ENCODE peak calls at places on chromosomes 4 and X, in six cellular contexts. One of them, this sample, is unnamed.

GRCh38 chrX:46407036-46407752 is 138.0 kb downstream of the ZNF674 start:
- DNase-seq in Caki2: no peak
- DNase-seq in pancreas: no peak
- DNase-seq in CD8-positive, alpha-beta memory T cell: no peak
- DNase-seq in left colon: no peak
- DNase-seq in stimulated activated CD4-positive, alpha-beta T cell treated with anti-CD3 and anti-CD28 coated beads, TNF-alpha, amount 100 ng/mL, for 24 hours: no peak
- DNase-seq in this sample: no peak

GRCh38 chr4:129246850-129247542 is 151.0 kb downstream of the C4orf33 start:
- DNase-seq in Caki2: no peak
- DNase-seq in pancreas: no peak
- DNase-seq in CD8-positive, alpha-beta memory T cell: no peak
- DNase-seq in left colon: no peak
- DNase-seq in stimulated activated CD4-positive, alpha-beta T cell treated with anti-CD3 and anti-CD28 coated beads, TNF-alpha, amount 100 ng/mL, for 24 hours: no peak
- DNase-seq in this sample: no peak

GRCh38 chr4:86957214-86957613 is 22.4 kb downstream of the AFF1 start:
- DNase-seq in Caki2: no peak
- DNase-seq in pancreas: no peak
- DNase-seq in CD8-positive, alpha-beta memory T cell: no peak
- DNase-seq in left colon: no peak
- DNase-seq in stimulated activated CD4-positive, alpha-beta T cell treated with anti-CD3 and anti-CD28 coated beads, TNF-alpha, amount 100 ng/mL, for 24 hours: no peak
- DNase-seq in this sample: no peak

GRCh38 chr4:168604496-168605373 is 107.9 kb downstream of the PALLD start:
- DNase-seq in Caki2: peak
- DNase-seq in pancreas: no peak
- DNase-seq in CD8-positive, alpha-beta memory T cell: no peak
- DNase-seq in left colon: no peak
- DNase-seq in stimulated activated CD4-positive, alpha-beta T cell treated with anti-CD3 and anti-CD28 coated beads, TNF-alpha, amount 100 ng/mL, for 24 hours: no peak
- DNase-seq in this sample: peak

GRCh38 chr4:14415146-14415545 is 587.1 kb upstream of the CPEB2 start:
- DNase-seq in Caki2: peak
- DNase-seq in pancreas: no peak
- DNase-seq in CD8-positive, alpha-beta memory T cell: no peak
- DNase-seq in left colon: no peak
- DNase-seq in stimulated activated CD4-positive, alpha-beta T cell treated with anti-CD3 and anti-CD28 coated beads, TNF-alpha, amount 100 ng/mL, for 24 hours: no peak
- DNase-seq in this sample: no peak

GRCh38 chrX:105975382-105975781 is 63.1 kb downstream of the SERPINA7 start:
- DNase-seq in Caki2: no peak
- DNase-seq in pancreas: no peak
- DNase-seq in CD8-positive, alpha-beta memory T cell: no peak
- DNase-seq in left colon: no peak
- DNase-seq in stimulated activated CD4-positive, alpha-beta T cell treated with anti-CD3 and anti-CD28 coated beads, TNF-alpha, amount 100 ng/mL, for 24 hours: no peak
- DNase-seq in this sample: peak

GRCh38 chr4:183330841-183331240 is 8.6 kb upstream of the CLDN24 start:
- DNase-seq in Caki2: no peak
- DNase-seq in pancreas: no peak
- DNase-seq in CD8-positive, alpha-beta memory T cell: no peak
- DNase-seq in left colon: no peak
- DNase-seq in stimulated activated CD4-positive, alpha-beta T cell treated with anti-CD3 and anti-CD28 coated beads, TNF-alpha, amount 100 ng/mL, for 24 hours: no peak
- DNase-seq in this sample: no peak

GRCh38 chr4:77777135-77777777 is 41.9 kb downstream of the CNOT6L start:
- DNase-seq in Caki2: no peak
- DNase-seq in pancreas: no peak
- DNase-seq in CD8-positive, alpha-beta memory T cell: no peak
- DNase-seq in left colon: no peak
- DNase-seq in stimulated activated CD4-positive, alpha-beta T cell treated with anti-CD3 and anti-CD28 coated beads, TNF-alpha, amount 100 ng/mL, for 24 hours: no peak
- DNase-seq in this sample: no peak

GRCh38 chrX:43586855-43587254 is 69.2 kb upstream of the MAOA start:
- DNase-seq in Caki2: no peak
- DNase-seq in pancreas: no peak
- DNase-seq in CD8-positive, alpha-beta memory T cell: no peak
- DNase-seq in left colon: no peak
- DNase-seq in stimulated activated CD4-positive, alpha-beta T cell treated with anti-CD3 and anti-CD28 coated beads, TNF-alpha, amount 100 ng/mL, for 24 hours: no peak
- DNase-seq in this sample: no peak

GRCh38 chrX:76109654-76110053 is 63.2 kb upstream of the PBDC1 start:
- DNase-seq in Caki2: no peak
- DNase-seq in pancreas: no peak
- DNase-seq in CD8-positive, alpha-beta memory T cell: no peak
- DNase-seq in left colon: no peak
- DNase-seq in stimulated activated CD4-positive, alpha-beta T cell treated with anti-CD3 and anti-CD28 coated beads, TNF-alpha, amount 100 ng/mL, for 24 hours: no peak
- DNase-seq in this sample: peak

GRCh38 chr4:113591982-113592381 is 169.6 kb downstream of the CAMK2D start:
- DNase-seq in Caki2: no peak
- DNase-seq in pancreas: no peak
- DNase-seq in CD8-positive, alpha-beta memory T cell: no peak
- DNase-seq in left colon: no peak
- DNase-seq in stimulated activated CD4-positive, alpha-beta T cell treated with anti-CD3 and anti-CD28 coated beads, TNF-alpha, amount 100 ng/mL, for 24 hours: no peak
- DNase-seq in this sample: no peak

GRCh38 chrX:136146614-136147319 is 566 bp upstream of the FHL1 start:
- DNase-seq in Caki2: peak
- DNase-seq in pancreas: peak
- DNase-seq in CD8-positive, alpha-beta memory T cell: peak
- DNase-seq in left colon: no peak
- DNase-seq in stimulated activated CD4-positive, alpha-beta T cell treated with anti-CD3 and anti-CD28 coated beads, TNF-alpha, amount 100 ng/mL, for 24 hours: no peak
- DNase-seq in this sample: no peak

GRCh38 chr4:142278171-142278570 is 567.9 kb downstream of the INPP4B start:
- DNase-seq in Caki2: no peak
- DNase-seq in pancreas: no peak
- DNase-seq in CD8-positive, alpha-beta memory T cell: no peak
- DNase-seq in left colon: no peak
- DNase-seq in stimulated activated CD4-positive, alpha-beta T cell treated with anti-CD3 and anti-CD28 coated beads, TNF-alpha, amount 100 ng/mL, for 24 hours: no peak
- DNase-seq in this sample: no peak

GRCh38 chr4:121034010-121034409 is 38.3 kb downstream of the NDNF start:
- DNase-seq in Caki2: no peak
- DNase-seq in pancreas: no peak
- DNase-seq in CD8-positive, alpha-beta memory T cell: no peak
- DNase-seq in left colon: no peak
- DNase-seq in stimulated activated CD4-positive, alpha-beta T cell treated with anti-CD3 and anti-CD28 coated beads, TNF-alpha, amount 100 ng/mL, for 24 hours: no peak
- DNase-seq in this sample: no peak

This sample was measured in ACHN.